ENCODE peak calls at places on chromosomes 16 and 17, in four cellular contexts. M is astrocyte of the spinal cord, X is OCI-LY7, I is body of pancreas. Z is an unnamed sample.

GRCh38 chr17:19567216-19568015 is 33.8 kb downstream of the SLC47A1 start:
- DNase-seq in M (no peak), X (no peak), I (no peak), Z (no peak)

GRCh38 chr17:7862692-7863437 is 5.1 kb downstream of the CYB5D1 start:
- DNase-seq in X (peak; percentile 69), M (peak; percentile 52), I (peak; percentile 37), Z (peak; percentile 53)

GRCh38 chr17:62827722-62828498 is 19.8 kb upstream of the MARCHF10 start:
- DNase-seq in I (no peak), X (no peak), M (peak; percentile 27), Z (peak; percentile 79)

GRCh38 chr17:50909765-50910661 is 43.9 kb upstream of the TOB1 start:
- DNase-seq in I (no peak), X (no peak), M (no peak), Z (no peak)

GRCh38 chr17:38703742-38704644 is 1.1 kb upstream of the MLLT6 start:
- DNase-seq in M (no peak), I (peak; percentile 95), X (peak; percentile 94), Z (peak; percentile 27)

GRCh38 chr17:56594528-56595418 is 1.3 kb downstream of the NOG start:
- DNase-seq in X (no peak), I (no peak), M (peak; percentile 5), Z (no peak)

GRCh38 chr17:40177275-40177874 is at the start of gene RAPGEFL1:
- DNase-seq in M (peak; percentile 65), I (peak; percentile 79), X (no peak), Z (peak; percentile 82)

GRCh38 chr17:74949455-74950115 is 13.9 kb downstream of the OTOP3 start:
- DNase-seq in X (no peak), I (no peak), M (no peak), Z (no peak)

GRCh38 chr16:80806957-80807356 is 2.6 kb upstream of the CDYL2 start:
- DNase-seq in M (peak; percentile 72), I (no peak), X (no peak), Z (peak; percentile 59)

GRCh38 chr17:64103751-64104364 is 26.1 kb downstream of the ERN1 start:
- DNase-seq in I (no peak), M (no peak), X (peak; percentile 63), Z (peak; percentile 20)

GRCh38 chr17:74340470-74341023 is 14.5 kb downstream of the KIF19 start:
- DNase-seq in M (no peak), I (no peak), X (no peak), Z (no peak)

GRCh38 chr17:49130891-49131290 is 1.7 kb upstream of the B4GALNT2 start:
- DNase-seq in I (no peak), X (no peak), M (no peak), Z (peak; percentile 26)

GRCh38 chr16:59356709-59357108 is 622.6 kb upstream of the GOT2 start:
- DNase-seq in X (no peak), M (no peak), I (no peak), Z (no peak)

GRCh38 chr17:77963441-77963840 is 4.9 kb downstream of the TNRC6C start:
- DNase-seq in I (peak; percentile 31), X (no peak), M (peak; percentile 95), Z (peak; percentile 98)

GRCh38 chr16:84982434-84982833 is 28.9 kb downstream of the ZDHHC7 start:
- DNase-seq in I (peak; percentile 76), X (no peak), M (no peak), Z (no peak)

GRCh38 chr17:44363613-44364159 is at the start of gene FAM171A2:
- DNase-seq in I (peak; percentile 58), M (peak; percentile 24), X (peak; percentile 83), Z (peak; percentile 61)

GRCh38 chr17:28318759-28319660 is at the start of gene TMEM97:
- DNase-seq in M (peak; percentile 98), I (peak; percentile 98), X (peak; percentile 98), Z (peak; percentile 99)
- TF ChIP-seq CTCF in M (peak; percentile 16), I (no peak), X (peak; percentile 30), Z (peak; percentile 21)

GRCh38 chr16:22161999-22162657 is at the start of gene SDR42E2:
- DNase-seq in M (no peak), I (peak; percentile 30), X (no peak), Z (no peak)
- H3K4me3 ChIP-seq in M (no peak within 1 kb of the TSS), I (no peak within 1 kb of the TSS), X (no peak within 1 kb of the TSS), Z (no peak within 1 kb of the TSS)

DNA sequence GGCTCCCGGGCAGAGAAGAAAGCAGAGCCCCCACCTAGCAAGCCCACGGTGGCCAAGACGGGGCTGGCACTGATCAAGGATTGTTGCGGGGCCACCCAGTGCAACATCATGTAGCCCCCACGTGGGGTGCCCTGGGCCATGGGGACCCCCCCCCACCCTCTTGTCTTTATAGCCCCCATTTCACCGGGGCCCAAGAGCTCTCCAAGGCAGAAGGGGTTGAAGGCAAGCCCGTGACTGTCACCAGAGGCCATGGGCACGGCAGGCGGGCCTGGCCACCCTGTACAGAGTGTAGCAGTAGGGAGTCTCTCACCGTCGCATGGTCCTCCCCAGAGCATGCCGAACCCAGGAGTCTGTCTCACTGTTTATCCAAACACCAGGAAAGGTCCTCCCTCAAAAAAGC is 56.2 kb downstream of the MARF1 start:
- DNase-seq in X (no peak), M (no peak), I (no peak), Z (no peak)
- TF ChIP-seq CTCF in X (no peak), M (no peak), I (no peak), Z (no peak)

DNA sequence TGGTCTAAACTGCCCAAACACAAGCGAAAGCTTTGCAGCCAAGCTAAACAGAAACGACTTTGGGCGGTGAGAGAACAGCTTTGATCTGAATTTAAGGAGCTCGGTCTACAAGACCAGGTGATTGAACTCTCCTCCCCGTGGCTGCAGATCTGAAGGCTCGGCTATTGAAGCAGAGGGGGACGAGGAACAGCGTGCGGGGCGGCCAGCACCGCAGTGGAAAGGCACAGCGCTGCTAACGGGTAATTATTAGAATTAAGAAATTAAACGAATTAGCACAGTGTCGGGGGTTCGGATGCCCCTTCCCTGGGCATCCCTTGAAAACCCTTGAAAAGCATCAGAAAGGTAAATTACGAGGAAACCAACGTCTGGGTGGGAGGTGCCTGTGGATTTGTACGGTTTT is 431 bp downstream of the TEKT3 start:
- DNase-seq in X (no peak), I (no peak), M (no peak), Z (peak; percentile 10)
- H3K4me3 ChIP-seq in X (no peak overlapping the region), I (no peak overlapping the region), M (peak overlapping the region; percentile 43), Z (peak overlapping the region; percentile 56)

GRCh38 chr17:53191878-53192277 is 630.8 kb upstream of the KIF2B start:
- DNase-seq in M (no peak), I (no peak), X (peak; percentile 6), Z (no peak)
- TF ChIP-seq CTCF in M (no peak), I (no peak), X (peak; percentile 52), Z (no peak)

GRCh38 chr16:67164599-67165061 is at the start of gene HSF4:
- DNase-seq in M (no peak), X (no peak), I (peak; percentile 58), Z (no peak)
- H3K4me3 ChIP-seq in M (no peak within 1 kb of the TSS), X (no peak within 1 kb of the TSS), I (no peak within 1 kb of the TSS), Z (peak within 1 kb of the TSS; percentile 32)

GRCh38 chr16:83212301-83212841 is 585.6 kb downstream of the CDH13 start:
- DNase-seq in I (no peak), X (peak; percentile 41), M (peak; percentile 26), Z (peak; percentile 64)

GRCh38 chr16:83214671-83215070 is 587.9 kb downstream of the CDH13 start:
- DNase-seq in X (no peak), M (no peak), I (no peak), Z (no peak)

GRCh38 chr16:83211711-83212110 is 584.9 kb downstream of the CDH13 start:
- DNase-seq in X (peak; percentile 21), M (peak; percentile 66), I (no peak), Z (peak; percentile 73)

GRCh38 chr16:83219285-83219684 is 588.5 kb upstream of the HSBP1 start:
- DNase-seq in M (no peak), X (no peak), I (no peak), Z (no peak)

DNA sequence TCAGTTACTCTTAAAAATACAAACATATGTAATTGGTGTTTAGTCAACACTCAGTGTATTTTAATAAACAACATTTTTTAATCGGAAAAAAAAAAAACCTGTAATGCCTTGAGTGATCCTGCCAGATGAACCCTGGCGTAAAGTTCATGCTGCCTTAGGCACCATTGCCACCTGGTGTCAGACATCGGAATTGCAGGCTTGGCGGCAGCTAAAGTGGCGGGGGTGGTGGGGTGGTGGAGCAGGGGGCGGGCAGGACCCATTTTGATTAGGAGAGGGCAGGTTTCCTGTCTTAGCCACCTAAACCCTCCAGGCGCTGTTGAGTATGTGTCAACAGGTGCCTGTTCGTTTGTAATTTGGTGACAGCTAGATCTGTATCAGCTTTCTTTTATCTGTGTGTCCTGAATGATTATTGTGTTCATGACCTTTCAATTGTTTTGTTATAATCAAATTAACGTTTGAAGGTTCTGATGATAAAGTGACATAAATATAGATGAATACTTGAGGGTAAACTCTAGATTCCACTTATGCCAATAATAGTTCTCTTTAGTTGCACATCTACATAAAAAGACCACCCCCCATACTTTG is 588.7 kb downstream of the CDH13 start:
- DNase-seq in I (no peak), X (peak; percentile 75), M (peak; percentile 38), Z (peak; percentile 61)
- TF ChIP-seq CTCF in I (peak; percentile 55), X (peak; percentile 92), M (peak; percentile 86), Z (peak; percentile 92)

GRCh38 chr17:68599091-68599872 is 1.9 kb downstream of the FAM20A start:
- DNase-seq in I (no peak), M (peak; percentile 7), X (no peak), Z (no peak)
- H3K4me3 ChIP-seq in I (no peak overlapping the region), M (no peak overlapping the region), X (no peak overlapping the region), Z (no peak overlapping the region)

DNA sequence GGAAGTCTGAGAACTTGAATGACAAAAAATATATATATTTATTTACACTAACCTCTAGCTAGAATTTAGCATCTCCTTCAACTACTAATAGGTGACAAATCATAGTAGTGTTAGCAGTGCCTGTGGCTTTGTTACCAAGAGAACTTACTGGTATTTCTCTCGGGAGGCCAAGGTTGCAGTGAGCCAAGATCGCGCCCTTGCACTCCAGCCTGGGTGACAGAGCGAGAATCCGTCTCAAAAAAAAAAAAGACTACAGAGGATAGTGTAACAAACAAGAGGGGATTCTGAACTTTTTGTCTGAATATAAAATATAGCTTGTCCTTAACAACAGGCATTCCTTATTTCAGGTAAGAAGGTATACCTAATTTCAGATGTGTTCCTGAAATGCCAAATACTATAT is 1.3 kb upstream of the SUZ12 start:
- DNase-seq in X (no peak), I (no peak), M (no peak), Z (no peak)
- TF ChIP-seq CTCF in X (no peak), I (no peak), M (no peak), Z (no peak)

GRCh38 chr17:41284043-41284442 is 8.5 kb downstream of the KRTAP9-7 start:
- DNase-seq in I (no peak), M (no peak), X (no peak), Z (peak; percentile 20)
- H3K4me3 ChIP-seq in I (no peak overlapping the region), M (no peak overlapping the region), X (no peak overlapping the region), Z (no peak overlapping the region)

Z was measured in choroid plexus epithelial cell.